ENCODE peak calls at places on chromosomes 2 and 18, in seven cellular contexts. One of them, this sample, is unnamed.

GRCh38 chr2:19232312-19232711 is 126.1 kb downstream of the OSR1 start:
- DNase-seq in AG10803: no peak
- DNase-seq in GM06990: no peak
- DNase-seq in psoas muscle: no peak
- DNase-seq in cardiac fibroblast: no peak
- DNase-seq in PC-9: no peak
- DNase-seq in cardiac muscle cell: no peak
- DNase-seq in this sample: no peak

GRCh38 chr18:2532797-2533196 is 38.5 kb downstream of the METTL4 start:
- DNase-seq in GM06990: no peak
- DNase-seq in cardiac fibroblast: no peak
- DNase-seq in PC-9: no peak
- DNase-seq in AG10803: no peak
- DNase-seq in psoas muscle: no peak
- DNase-seq in cardiac muscle cell: no peak
- DNase-seq in this sample: no peak

GRCh38 chr2:135066710-135067109 is 14.6 kb downstream of the RAB3GAP1 start:
- DNase-seq in psoas muscle: no peak
- DNase-seq in GM06990: no peak
- DNase-seq in AG10803: peak; percentile 30
- DNase-seq in cardiac fibroblast: no peak
- DNase-seq in PC-9: no peak
- DNase-seq in cardiac muscle cell: no peak
- DNase-seq in this sample: no peak

GRCh38 chr2:228048838-228049490 is 132.5 kb downstream of the SPHKAP start:
- DNase-seq in GM06990: no peak
- DNase-seq in psoas muscle: no peak
- DNase-seq in PC-9: peak; percentile 70
- DNase-seq in cardiac muscle cell: peak; percentile 70
- DNase-seq in cardiac fibroblast: peak; percentile 70
- DNase-seq in AG10803: peak; percentile 54
- DNase-seq in this sample: peak; percentile 8

GRCh38 chr2:10960606-10961489 is 49.1 kb downstream of the KCNF1 start:
- DNase-seq in AG10803: no peak
- DNase-seq in psoas muscle: no peak
- DNase-seq in GM06990: no peak
- DNase-seq in PC-9: no peak
- DNase-seq in cardiac fibroblast: no peak
- DNase-seq in cardiac muscle cell: no peak
- DNase-seq in this sample: no peak

GRCh38 chr2:233209117-233209977 is 42.1 kb upstream of the ATG16L1 start:
- DNase-seq in AG10803: no peak
- DNase-seq in psoas muscle: no peak
- DNase-seq in GM06990: no peak
- DNase-seq in cardiac muscle cell: peak; percentile 76
- DNase-seq in PC-9: peak; percentile 82
- DNase-seq in cardiac fibroblast: peak; percentile 51
- DNase-seq in this sample: no peak

GRCh38 chr2:111166115-111166514 is 45.4 kb downstream of the BCL2L11 start:
- DNase-seq in cardiac muscle cell: no peak
- DNase-seq in psoas muscle: no peak
- DNase-seq in cardiac fibroblast: no peak
- DNase-seq in PC-9: no peak
- DNase-seq in GM06990: no peak
- DNase-seq in AG10803: no peak
- DNase-seq in this sample: no peak

GRCh38 chr2:168030862-168031624 is 216.4 kb downstream of the STK39 start:
- DNase-seq in cardiac muscle cell: no peak
- DNase-seq in cardiac fibroblast: peak; percentile 33
- DNase-seq in psoas muscle: no peak
- DNase-seq in AG10803: peak; percentile 66
- DNase-seq in PC-9: no peak
- DNase-seq in GM06990: no peak
- DNase-seq in this sample: peak; percentile 24

GRCh38 chr2:4674007-4674406 is 970.6 kb downstream of the DCDC2C start:
- DNase-seq in cardiac fibroblast: no peak
- DNase-seq in psoas muscle: no peak
- DNase-seq in PC-9: no peak
- DNase-seq in cardiac muscle cell: no peak
- DNase-seq in AG10803: no peak
- DNase-seq in GM06990: no peak
- DNase-seq in this sample: no peak

GRCh38 chr2:68291317-68291716 is 28.4 kb downstream of the CNRIP1 start:
- DNase-seq in psoas muscle: no peak
- DNase-seq in cardiac muscle cell: no peak
- DNase-seq in GM06990: no peak
- DNase-seq in cardiac fibroblast: no peak
- DNase-seq in PC-9: no peak
- DNase-seq in AG10803: no peak
- DNase-seq in this sample: no peak

GRCh38 chr2:124213977-124214587 is 189.0 kb downstream of the CNTNAP5 start:
- DNase-seq in cardiac fibroblast: no peak
- DNase-seq in psoas muscle: no peak
- DNase-seq in PC-9: no peak
- DNase-seq in GM06990: no peak
- DNase-seq in AG10803: no peak
- DNase-seq in cardiac muscle cell: no peak
- DNase-seq in this sample: no peak
- TF ChIP-seq CTCF in cardiac fibroblast: no peak
- TF ChIP-seq CTCF in psoas muscle: no peak
- TF ChIP-seq CTCF in PC-9: no peak
- TF ChIP-seq CTCF in GM06990: no peak
- TF ChIP-seq CTCF in AG10803: no peak
- TF ChIP-seq CTCF in cardiac muscle cell: no peak
- TF ChIP-seq CTCF in this sample: no peak

DNA sequence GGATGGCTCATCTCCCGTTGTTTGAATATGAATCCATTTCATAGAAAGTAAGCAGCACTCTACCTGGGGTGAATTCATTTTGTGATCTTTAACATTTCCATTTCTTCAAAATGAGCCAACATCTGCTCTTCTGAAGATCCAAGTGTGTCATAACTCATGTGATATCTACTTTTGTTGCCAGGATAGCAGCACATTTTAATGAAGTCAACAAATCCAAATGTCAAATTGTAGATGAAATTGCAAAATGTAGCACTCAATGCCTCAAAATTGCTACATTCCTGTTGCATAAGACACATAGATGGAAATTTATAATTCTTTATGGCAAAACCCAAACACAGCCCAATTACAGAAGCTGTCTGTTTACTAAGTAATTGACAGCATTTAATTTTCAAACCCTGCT is 360.7 kb downstream of the TMX3 start:
- DNase-seq in PC-9: no peak
- DNase-seq in cardiac fibroblast: peak; percentile 26
- DNase-seq in AG10803: peak; percentile 66
- DNase-seq in cardiac muscle cell: no peak
- DNase-seq in GM06990: no peak
- DNase-seq in psoas muscle: no peak
- DNase-seq in this sample: no peak
- H3K4me3 ChIP-seq in PC-9: no peak overlapping the region
- H3K4me3 ChIP-seq in cardiac fibroblast: no peak overlapping the region
- H3K4me3 ChIP-seq in AG10803: no peak overlapping the region
- H3K4me3 ChIP-seq in cardiac muscle cell: no peak overlapping the region
- H3K4me3 ChIP-seq in GM06990: no peak overlapping the region
- H3K4me3 ChIP-seq in psoas muscle: no peak overlapping the region
- H3K4me3 ChIP-seq in this sample: no peak overlapping the region

GRCh38 chr2:170530284-170530745 is 184.8 kb upstream of the SP5 start:
- DNase-seq in cardiac muscle cell: peak; percentile 57
- DNase-seq in PC-9: no peak
- DNase-seq in AG10803: no peak
- DNase-seq in GM06990: no peak
- DNase-seq in psoas muscle: peak; percentile 89
- DNase-seq in cardiac fibroblast: peak; percentile 66
- DNase-seq in this sample: no peak
- TF ChIP-seq CTCF in cardiac muscle cell: peak; percentile 8
- TF ChIP-seq CTCF in PC-9: no peak
- TF ChIP-seq CTCF in AG10803: no peak
- TF ChIP-seq CTCF in GM06990: no peak
- TF ChIP-seq CTCF in psoas muscle: no peak
- TF ChIP-seq CTCF in cardiac fibroblast: no peak
- TF ChIP-seq CTCF in this sample: no peak

DNA sequence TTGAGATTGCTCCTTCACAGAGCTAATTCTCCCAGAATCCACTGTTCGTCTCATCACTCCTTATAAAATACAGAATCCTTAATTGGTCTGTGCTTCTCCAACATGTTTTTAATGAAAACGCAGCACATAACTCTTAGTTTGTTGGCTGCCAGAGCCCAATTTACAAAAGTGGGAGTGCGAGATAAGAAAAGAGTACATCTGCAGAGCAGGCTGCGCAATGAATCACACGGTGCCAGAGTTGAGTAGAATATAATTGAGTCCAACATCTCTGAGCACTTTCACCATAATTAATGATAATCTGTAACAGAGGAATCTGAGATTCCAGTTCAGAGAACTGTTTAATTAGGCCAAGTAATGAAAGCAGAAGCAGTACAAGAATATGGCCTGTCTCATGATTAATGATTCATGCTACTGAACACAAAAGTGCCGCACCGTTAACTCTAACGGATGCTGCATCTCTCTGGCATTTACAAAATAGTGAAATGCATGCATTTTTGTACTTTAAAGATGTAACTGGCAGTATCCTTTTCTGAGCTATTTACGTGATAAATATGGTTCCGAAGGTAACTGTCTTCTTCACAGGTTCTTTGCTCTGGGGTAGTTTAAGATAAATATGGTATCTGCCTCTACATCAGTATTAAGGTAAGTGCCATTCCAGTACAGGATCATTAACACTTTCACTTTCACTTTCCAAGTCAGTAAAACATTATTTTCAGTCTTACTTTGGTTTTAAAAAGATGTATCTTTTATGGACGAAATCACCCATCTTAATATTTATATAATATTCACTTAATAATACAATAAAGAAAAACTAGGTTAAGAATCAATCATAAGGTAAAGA is 785.6 kb downstream of the NR4A2 start:
- DNase-seq in cardiac fibroblast: peak; percentile 0
- DNase-seq in PC-9: no peak
- DNase-seq in psoas muscle: no peak
- DNase-seq in AG10803: no peak
- DNase-seq in cardiac muscle cell: no peak
- DNase-seq in GM06990: no peak
- DNase-seq in this sample: no peak
- H3K4me3 ChIP-seq in cardiac fibroblast: no peak overlapping the region
- H3K4me3 ChIP-seq in PC-9: no peak overlapping the region
- H3K4me3 ChIP-seq in psoas muscle: peak overlapping the region; percentile 35
- H3K4me3 ChIP-seq in AG10803: peak overlapping the region; percentile 34
- H3K4me3 ChIP-seq in cardiac muscle cell: no peak overlapping the region
- H3K4me3 ChIP-seq in GM06990: no peak overlapping the region
- H3K4me3 ChIP-seq in this sample: no peak overlapping the region

DNA sequence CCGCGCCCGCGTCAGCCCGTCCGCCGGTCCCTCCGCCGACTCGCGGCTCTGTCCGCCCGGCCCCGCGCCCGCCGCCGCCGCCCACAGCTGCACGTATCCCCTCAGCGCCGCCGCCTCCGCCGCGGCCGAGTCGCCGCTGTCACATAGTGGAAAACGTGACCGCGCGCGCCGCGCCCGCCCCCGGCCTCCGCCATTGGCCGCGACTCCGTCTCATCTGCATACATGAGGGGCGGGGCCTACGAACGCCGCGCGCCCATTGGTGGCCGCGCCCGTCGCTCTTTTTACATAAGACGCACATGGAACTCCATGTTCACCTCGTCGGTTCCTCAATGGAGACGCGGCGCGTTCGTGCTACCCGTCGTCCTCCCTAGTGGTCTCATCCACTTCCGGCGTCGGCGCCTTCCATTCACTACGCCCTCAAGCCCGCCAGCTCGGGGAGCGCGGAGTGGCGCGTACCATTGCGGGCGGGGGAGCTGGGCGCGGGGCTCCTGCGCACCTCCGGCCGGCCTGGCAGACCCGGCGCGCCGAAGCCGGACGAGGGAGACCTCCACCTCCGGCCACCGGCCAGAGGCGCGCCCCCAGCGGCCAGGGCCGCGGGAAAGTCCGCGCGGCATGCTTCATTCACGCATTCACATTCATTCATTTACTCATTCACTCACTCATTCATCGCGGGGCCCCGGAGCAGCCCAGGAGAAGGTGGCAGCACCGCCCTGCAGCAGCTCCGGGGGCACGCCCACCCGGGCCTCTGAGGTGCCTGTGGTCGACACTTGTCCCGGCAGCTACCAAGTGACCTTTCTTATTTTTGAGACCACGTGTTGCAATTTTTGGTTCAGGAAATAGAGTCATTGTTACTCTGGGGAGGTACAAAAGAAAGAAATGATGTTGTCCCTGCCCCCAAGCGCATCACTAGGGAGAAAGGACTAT is 502 bp upstream of the PER2 start:
- DNase-seq in PC-9: peak; percentile 96
- DNase-seq in AG10803: peak; percentile 99
- DNase-seq in GM06990: peak; percentile 100
- DNase-seq in psoas muscle: peak; percentile 99
- DNase-seq in cardiac muscle cell: peak; percentile 99
- DNase-seq in cardiac fibroblast: peak; percentile 99
- DNase-seq in this sample: peak; percentile 94
- TF ChIP-seq CTCF in PC-9: peak; percentile 37
- TF ChIP-seq CTCF in AG10803: peak; percentile 35
- TF ChIP-seq CTCF in GM06990: peak; percentile 25
- TF ChIP-seq CTCF in psoas muscle: peak; percentile 29
- TF ChIP-seq CTCF in cardiac muscle cell: peak; percentile 34
- TF ChIP-seq CTCF in cardiac fibroblast: peak; percentile 2
- TF ChIP-seq CTCF in this sample: peak; percentile 36

DNA sequence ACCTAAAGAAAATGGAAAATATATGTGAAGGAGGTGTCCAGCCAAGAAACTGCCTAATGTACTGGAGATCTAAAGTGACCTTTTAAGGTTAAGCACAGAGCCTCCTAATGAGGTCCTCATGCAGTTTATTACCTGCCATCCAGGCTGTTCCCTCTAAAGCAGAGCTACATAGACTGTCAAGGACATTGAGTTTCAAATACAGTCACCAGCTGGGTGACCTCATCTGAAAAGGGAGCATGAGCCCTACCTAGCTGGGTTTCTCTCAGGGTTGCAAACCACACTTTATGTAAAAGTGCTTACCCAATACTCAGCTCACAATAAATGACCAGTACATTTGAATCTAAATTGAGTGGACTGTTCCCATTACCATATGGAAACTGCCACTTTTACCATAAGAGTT is 65.4 kb upstream of the CTNNA2 start:
- DNase-seq in psoas muscle: no peak
- DNase-seq in PC-9: no peak
- DNase-seq in cardiac muscle cell: no peak
- DNase-seq in GM06990: no peak
- DNase-seq in cardiac fibroblast: no peak
- DNase-seq in AG10803: no peak
- DNase-seq in this sample: no peak
- H3K4me3 ChIP-seq in psoas muscle: no peak overlapping the region
- H3K4me3 ChIP-seq in PC-9: no peak overlapping the region
- H3K4me3 ChIP-seq in cardiac muscle cell: no peak overlapping the region
- H3K4me3 ChIP-seq in GM06990: no peak overlapping the region
- H3K4me3 ChIP-seq in cardiac fibroblast: no peak overlapping the region
- H3K4me3 ChIP-seq in AG10803: no peak overlapping the region
- H3K4me3 ChIP-seq in this sample: no peak overlapping the region

GRCh38 chr18:40159141-40160017 is 1795.7 kb upstream of the PIK3C3 start:
- DNase-seq in cardiac muscle cell: peak; percentile 44
- DNase-seq in psoas muscle: no peak
- DNase-seq in PC-9: no peak
- DNase-seq in cardiac fibroblast: peak; percentile 70
- DNase-seq in GM06990: no peak
- DNase-seq in AG10803: peak; percentile 21
- DNase-seq in this sample: no peak
- TF ChIP-seq CTCF in cardiac muscle cell: peak; percentile 70
- TF ChIP-seq CTCF in psoas muscle: no peak
- TF ChIP-seq CTCF in PC-9: peak; percentile 69
- TF ChIP-seq CTCF in cardiac fibroblast: peak; percentile 62
- TF ChIP-seq CTCF in GM06990: peak; percentile 32
- TF ChIP-seq CTCF in AG10803: peak; percentile 60
- TF ChIP-seq CTCF in this sample: peak; percentile 12